ENCODE peak calls at places on chromosomes 5 and 9, in five cellular contexts. C is ovary, Q is right lobe of liver, P is A549, U is breast epithelium. J is an unnamed sample.

GRCh38 chr5:111349429-111349828 is 125.2 kb downstream of the CAMK4 start:
- DNase-seq in Q (no peak), C (no peak), P (no peak), U (no peak), J (no peak)

GRCh38 chr9:79623799-79624721 is 52.3 kb downstream of the TLE4 start:
- DNase-seq in Q (peak), U (no peak), P (peak), C (no peak), J (no peak)

GRCh38 chr9:15889555-15889954 is 336.7 kb downstream of the CCDC171 start:
- DNase-seq in U (no peak), P (no peak), C (no peak), Q (no peak), J (no peak)

GRCh38 chr5:160089549-160089948 is 29.7 kb downstream of the PWWP2A start:
- DNase-seq in C (no peak), P (no peak), U (no peak), Q (no peak), J (no peak)

GRCh38 chr9:95880011-95880690 is 4.7 kb downstream of the ERCC6L2 start:
- DNase-seq in Q (no peak), P (no peak), U (no peak), C (no peak), J (no peak)

GRCh38 chr5:158777647-158778368 is 321.9 kb downstream of the EBF1 start:
- DNase-seq in C (no peak), Q (peak), U (no peak), P (no peak), J (peak)

GRCh38 chr5:150175536-150175935 is 9.0 kb downstream of the CDX1 start:
- DNase-seq in C (no peak), U (no peak), Q (no peak), P (peak), J (no peak)

GRCh38 chr5:141172381-141173204 is at the start of gene PCDHB7:
- DNase-seq in U (no peak), Q (no peak), P (peak), C (no peak), J (peak)

GRCh38 chr5:98109561-98110006 is 663.9 kb upstream of the RGMB start:
- DNase-seq in P (no peak), Q (no peak), C (no peak), U (no peak), J (no peak)

GRCh38 chr5:117615226-117615625 is 1040.6 kb upstream of the SEMA6A start:
- DNase-seq in Q (no peak), U (no peak), C (no peak), P (no peak), J (no peak)

GRCh38 chr5:149206524-149207141 is 65.0 kb upstream of the AFAP1L1 start:
- DNase-seq in U (no peak), P (no peak), Q (no peak), C (no peak), J (no peak)

GRCh38 chr5:31587546-31587945 is 51.4 kb upstream of the PDZD2 start:
- DNase-seq in C (no peak), Q (no peak), U (no peak), P (no peak), J (no peak)

GRCh38 chr9:126517751-126518261 is 95.9 kb upstream of the LMX1B start:
- DNase-seq in C (no peak), P (no peak), Q (no peak), U (no peak), J (no peak)

GRCh38 chr9:68709291-68709970 is 4.4 kb downstream of the PIP5K1B start:
- DNase-seq in Q (no peak), C (no peak), U (no peak), P (no peak), J (no peak)

GRCh38 chr9:105438136-105438839 is 9.5 kb upstream of the FSD1L start:
- DNase-seq in C (no peak), U (no peak), P (no peak), Q (no peak), J (no peak)

GRCh38 chr5:56686337-56687198 is 128.8 kb upstream of the MAP3K1 start:
- DNase-seq in C (no peak), Q (no peak), U (no peak), P (no peak), J (no peak)

GRCh38 chr5:95083606-95084005 is 201.3 kb downstream of the MCTP1 start:
- DNase-seq in C (no peak), U (no peak), P (no peak), Q (no peak), J (no peak)

GRCh38 chr9:113996531-113997001 is 81.5 kb downstream of the AMBP start:
- DNase-seq in U (no peak), P (no peak), C (peak), Q (peak), J (no peak)

GRCh38 chr9:14783358-14783757 is 60.8 kb upstream of the CER1 start:
- DNase-seq in U (no peak), Q (no peak), C (no peak), P (no peak), J (no peak)

GRCh38 chr9:129635099-129635803 is 6.7 kb downstream of the ASB6 start:
- DNase-seq in Q (no peak), C (no peak), P (no peak), U (no peak), J (no peak)
- TF ChIP-seq POLR2A in Q (no peak), C (no peak), P (no peak), U (no peak), J (no peak)

DNA sequence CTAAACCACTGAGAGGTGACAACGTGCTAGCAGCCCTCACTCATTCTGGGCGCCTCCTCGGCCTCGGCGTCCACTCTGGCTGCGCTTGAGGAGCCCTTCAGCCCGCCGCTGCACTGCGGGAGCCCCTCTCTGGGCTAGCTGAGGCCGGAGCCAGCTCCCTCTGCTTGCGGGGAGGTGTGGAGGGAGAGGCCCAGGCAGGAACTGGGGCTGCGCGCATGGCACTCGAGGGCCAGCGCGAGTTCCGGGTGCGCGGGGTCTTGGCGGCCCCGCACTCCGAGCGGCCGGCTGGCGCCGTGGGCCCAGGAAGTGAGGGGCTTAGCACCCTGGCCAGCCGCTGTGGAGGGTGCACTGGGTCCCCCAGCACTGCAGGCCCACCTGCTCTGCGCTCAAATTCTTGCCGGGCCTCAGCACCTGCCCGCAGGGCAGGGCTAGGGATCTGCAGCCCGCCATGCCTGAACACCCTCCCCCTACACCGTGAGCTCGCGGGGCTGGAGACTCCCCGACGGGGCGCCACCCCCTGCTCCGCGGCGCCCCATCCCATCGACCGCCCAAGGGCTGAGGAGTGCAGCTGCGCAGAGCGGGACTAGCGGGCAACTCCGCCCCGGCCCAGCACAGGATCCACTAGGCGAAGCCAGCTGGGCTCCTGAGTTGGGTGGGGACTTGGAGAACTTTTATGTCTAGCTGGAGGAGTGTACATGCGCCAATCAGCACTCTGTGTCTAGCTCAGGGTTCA is 11.8 kb upstream of the UBE2D2 start:
- DNase-seq in Q (no peak), C (no peak), P (no peak), U (no peak), J (no peak)
- H3K27ac ChIP-seq in Q (no peak), C (no peak), P (no peak), U (no peak), J (no peak)

GRCh38 chr9:112750767-112751058 is 153 bp downstream of the SNX30 start:
- DNase-seq in Q (no peak), C (no peak), U (no peak), P (no peak), J (no peak)
- TF ChIP-seq POLR2A in Q (no peak), C (no peak), U (no peak), P (no peak), J (no peak)

DNA sequence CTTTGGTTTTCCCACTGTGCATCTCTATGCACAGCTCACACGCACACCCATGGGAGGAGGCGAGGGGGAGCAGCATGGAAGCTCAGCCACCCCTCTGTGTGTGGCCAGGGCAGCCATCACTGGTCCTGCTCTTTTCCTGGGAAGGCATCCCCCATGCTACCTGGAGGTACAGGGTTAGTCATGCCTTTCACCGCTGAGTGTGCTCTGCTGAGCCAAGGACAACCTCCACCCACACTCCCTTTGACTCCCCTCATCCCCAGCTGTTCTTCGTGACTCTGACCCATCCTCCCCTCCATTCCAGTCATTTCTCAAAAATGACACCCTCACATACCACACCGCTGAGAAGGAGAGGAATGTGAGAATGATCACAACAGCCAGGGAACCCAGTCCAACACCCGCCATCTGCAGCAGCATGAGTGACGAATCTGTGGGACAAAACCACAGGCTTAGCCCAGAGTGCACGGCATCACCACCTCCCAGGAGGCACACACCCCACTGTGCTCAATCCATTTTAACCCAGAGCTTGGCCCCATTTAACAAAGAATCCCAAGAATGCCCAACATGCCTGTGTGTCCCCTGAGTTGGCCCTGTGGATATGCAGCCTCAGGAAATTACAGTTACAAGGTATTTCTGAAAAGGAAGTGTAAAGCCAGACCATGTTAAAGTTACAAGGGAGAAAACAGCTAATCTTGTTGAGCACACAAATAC is 133.4 kb downstream of the SUSD1 start:
- DNase-seq in U (no peak), C (no peak), Q (no peak), P (peak), J (peak)
- H3K27ac ChIP-seq in U (peak), C (no peak), Q (no peak), P (peak), J (no peak)